ENCODE peak calls at places on chromosomes 5 and 9, in nine cellular contexts. W is HCT116, V is transverse colon, J is endothelial cell, C is stomach, Y is GM20000, P is GM06990, E is K562, N is HFFc6. Q is an unnamed sample.

GRCh38 chr5:131209506-131210191 is 38.9 kb downstream of the LYRM7 start:
- DNase-seq in W (no peak), V (no peak), J (no peak), C (no peak), Y (peak), P (peak), E (no peak), N (no peak), Q (no peak)

GRCh38 chr9:131214457-131214856 is 61.9 kb downstream of the FAM78A start:
- DNase-seq in W (no peak), V (no peak), J (no peak), C (no peak), Y (no peak), P (no peak), E (no peak), N (no peak), Q (no peak)

GRCh38 chr9:136644343-136644592 is 18.4 kb upstream of the EGFL7 start:
- DNase-seq in W (no peak), V (peak), J (no peak), C (peak), Y (no peak), P (no peak), E (peak), N (no peak), Q (peak)

GRCh38 chr9:110623462-110624025 is 44.0 kb upstream of the SVEP1 start:
- DNase-seq in W (peak), V (peak), J (peak), C (peak), Y (peak), P (no peak), E (peak), N (peak), Q (no peak)

GRCh38 chr5:63822633-63823032 is 139.6 kb downstream of the HTR1A start:
- DNase-seq in W (no peak), V (no peak), J (no peak), C (no peak), Y (no peak), P (no peak), E (no peak), N (no peak), Q (no peak)

GRCh38 chr5:129904102-129904666 is at the start of gene CHSY3:
- DNase-seq in W (peak), V (peak), J (peak), C (peak), Y (peak), P (peak), E (peak), N (peak), Q (peak)

GRCh38 chr5:32935292-32935691 is 224.2 kb downstream of the NPR3 start:
- DNase-seq in W (no peak), V (no peak), J (no peak), C (no peak), Y (no peak), P (no peak), E (no peak), N (no peak), Q (no peak)

GRCh38 chr9:125630436-125630835 is 76.6 kb downstream of the MAPKAP1 start:
- DNase-seq in W (no peak), V (no peak), J (no peak), C (no peak), Y (no peak), P (no peak), E (no peak), N (no peak), Q (no peak)

GRCh38 chr5:53023969-53024368 is 34.8 kb downstream of the ITGA2 start:
- DNase-seq in W (no peak), V (no peak), J (no peak), C (no peak), Y (peak), P (peak), E (no peak), N (peak), Q (no peak)

GRCh38 chr9:94638335-94639044 is 828 bp downstream of the FBP1 start:
- DNase-seq in W (no peak), V (no peak), J (no peak), C (peak), Y (no peak), P (no peak), E (no peak), N (no peak), Q (no peak)

GRCh38 chr9:546797-547223 is 294.7 kb upstream of the DMRT1 start:
- DNase-seq in W (no peak), V (no peak), J (peak), C (no peak), Y (no peak), P (no peak), E (no peak), N (peak), Q (no peak)
- TF ChIP-seq CTCF in W (peak), V (no peak), J (no peak), C (no peak), Y (no peak), P (peak), E (no peak), N (peak), Q (peak)

GRCh38 chr9:16360247-16360646 is 510.2 kb downstream of the BNC2 start:
- DNase-seq in W (no peak), V (no peak), J (no peak), C (no peak), Y (no peak), P (no peak), E (no peak), N (no peak), Q (no peak)
- TF ChIP-seq CTCF in W (no peak), V (no peak), J (no peak), C (no peak), Y (no peak), P (no peak), E (no peak), N (no peak), Q (no peak)

GRCh38 chr9:89600831-89601230 is 4.0 kb upstream of the GADD45G start:
- DNase-seq in W (no peak), V (no peak), J (no peak), C (no peak), Y (no peak), P (no peak), E (no peak), N (no peak), Q (no peak)
- TF ChIP-seq CTCF in W (no peak), V (no peak), J (no peak), C (no peak), Y (no peak), P (no peak), E (no peak), N (no peak), Q (no peak)

GRCh38 chr9:101629624-101630023 is 34.9 kb upstream of the PPP3R2 start:
- DNase-seq in W (no peak), V (no peak), J (no peak), C (no peak), Y (no peak), P (no peak), E (no peak), N (no peak), Q (no peak)

GRCh38 chr9:101626295-101626694 is 31.5 kb upstream of the PPP3R2 start:
- DNase-seq in W (no peak), V (no peak), J (no peak), C (no peak), Y (no peak), P (no peak), E (no peak), N (no peak), Q (no peak)

GRCh38 chr9:101625871-101626270 is 31.1 kb upstream of the PPP3R2 start:
- DNase-seq in W (no peak), V (no peak), J (no peak), C (no peak), Y (no peak), P (no peak), E (no peak), N (no peak), Q (no peak)

GRCh38 chr9:101631892-101632291 is 37.1 kb upstream of the PPP3R2 start:
- DNase-seq in W (no peak), V (no peak), J (no peak), C (no peak), Y (no peak), P (no peak), E (no peak), N (no peak), Q (no peak)

GRCh38 chr9:101628173-101628572 is 33.4 kb upstream of the PPP3R2 start:
- DNase-seq in W (no peak), V (no peak), J (peak), C (no peak), Y (no peak), P (no peak), E (no peak), N (no peak), Q (no peak)
- TF ChIP-seq CTCF in W (no peak), V (no peak), J (no peak), C (no peak), Y (no peak), P (no peak), E (no peak), N (no peak), Q (no peak)

Q was measured in ovary.